ENCODE peak calls at places on chromosomes 6 and 20, in eight cellular contexts. R is Panc1, A is lower lobe of right lung, Y is OCI-LY7, N is AG04450, Q is tibial artery, F is colonic mucosa, G is body of pancreas. L is an unnamed sample.

GRCh38 chr6:43228951-43229802 is at the start of gene DNPH1:
- DNase-seq in R (no peak), G (peak), N (no peak), Q (peak), F (peak), Y (peak), A (peak), L (peak)

GRCh38 chr6:30615958-30616810 is 859 bp downstream of the PPP1R10 start:
- DNase-seq in Y (peak), G (no peak), A (no peak), F (no peak), Q (no peak), R (no peak), N (no peak), L (no peak)

GRCh38 chr6:38034269-38034914 is 214.9 kb downstream of the ZFAND3 start:
- DNase-seq in Y (peak), F (no peak), Q (no peak), G (no peak), A (no peak), N (peak), R (no peak), L (no peak)

GRCh38 chr6:4645713-4646356 is 130.4 kb upstream of the CDYL start:
- DNase-seq in R (no peak), F (no peak), Q (no peak), A (no peak), G (no peak), N (no peak), Y (no peak), L (no peak)

GRCh38 chr6:85417336-85417735 is 32.5 kb upstream of the NT5E start:
- DNase-seq in G (no peak), N (no peak), Y (no peak), Q (no peak), R (no peak), A (no peak), F (no peak), L (no peak)

GRCh38 chr6:5778317-5778857 is 228.3 kb downstream of the NRN1 start:
- DNase-seq in G (no peak), Y (peak), R (no peak), N (no peak), Q (no peak), F (no peak), A (no peak), L (no peak)

GRCh38 chr6:106360989-106361430 is 493 bp downstream of the CRYBG1 start:
- DNase-seq in G (peak), Q (no peak), A (peak), R (no peak), N (no peak), F (peak), Y (no peak), L (peak)

GRCh38 chr6:46042355-46042999 is 26.8 kb upstream of the CLIC5 start:
- DNase-seq in Y (peak), R (no peak), G (no peak), A (no peak), F (peak), N (no peak), Q (no peak), L (peak)

GRCh38 chr6:142833054-142833453 is 111.9 kb downstream of the HIVEP2 start:
- DNase-seq in A (no peak), Q (peak), R (peak), F (no peak), G (no peak), N (peak), Y (no peak), L (peak)

GRCh38 chr6:119647309-119647708 is 297.7 kb upstream of the MAN1A1 start:
- DNase-seq in Y (no peak), A (no peak), G (no peak), N (no peak), R (no peak), F (no peak), Q (no peak), L (no peak)

GRCh38 chr20:19626896-19627295 is 131.2 kb upstream of the RIN2 start:
- DNase-seq in Q (no peak), N (no peak), Y (no peak), A (no peak), G (no peak), R (no peak), F (no peak), L (no peak)

GRCh38 chr20:37336369-37337207 is 9.4 kb upstream of the SRC start:
- DNase-seq in A (peak), R (no peak), F (no peak), Y (peak), Q (no peak), N (no peak), G (no peak), L (no peak)

GRCh38 chr6:38580030-38580429 is 59.7 kb downstream of the BTBD9 start:
- DNase-seq in N (no peak), A (no peak), F (no peak), Y (no peak), G (no peak), R (no peak), Q (no peak), L (no peak)

GRCh38 chr6:80468398-80468797 is 361.9 kb downstream of the BCKDHB start:
- DNase-seq in Y (no peak), F (no peak), G (no peak), N (no peak), Q (no peak), R (no peak), A (no peak), L (no peak)

GRCh38 chr6:135830971-135831370 is 20.5 kb upstream of the PDE7B start:
- DNase-seq in Q (no peak), Y (no peak), R (no peak), N (no peak), A (no peak), G (no peak), F (no peak), L (no peak)

GRCh38 chr6:163860194-163861081 is 445.9 kb downstream of the QKI start:
- DNase-seq in Y (no peak), Q (no peak), R (no peak), F (no peak), A (no peak), G (no peak), N (peak), L (no peak)

GRCh38 chr6:24646771-24647170 is 780 bp upstream of the KIAA0319 start:
- DNase-seq in G (no peak), R (no peak), Q (no peak), Y (no peak), A (no peak), F (no peak), N (no peak), L (peak)

GRCh38 chr20:23116301-23117089 is 30.4 kb upstream of the CD93 start:
- DNase-seq in Y (no peak), N (peak), G (no peak), Q (peak), F (no peak), A (no peak), R (no peak), L (no peak)

GRCh38 chr6:45105170-45105820 is 222.8 kb upstream of the RUNX2 start:
- DNase-seq in N (no peak), Y (no peak), Q (no peak), A (no peak), G (no peak), F (no peak), R (no peak), L (no peak)

GRCh38 chr6:162625846-162626540 is 101.6 kb downstream of the PRKN start:
- DNase-seq in F (no peak), Y (no peak), N (no peak), R (no peak), Q (no peak), A (no peak), G (no peak), L (no peak)

GRCh38 chr6:111692327-111693164 is 86.9 kb upstream of the TRAF3IP2 start:
- DNase-seq in G (peak), A (no peak), Q (no peak), Y (no peak), R (no peak), N (no peak), F (peak), L (no peak)

GRCh38 chr20:25553819-25554296 is 31.5 kb downstream of the NINL start:
- DNase-seq in Y (no peak), F (no peak), G (no peak), N (no peak), A (no peak), R (no peak), Q (no peak), L (no peak)

GRCh38 chr20:58577871-58578615 is 62.8 kb upstream of the APCDD1L start:
- DNase-seq in R (no peak), G (no peak), Q (peak), F (no peak), A (no peak), Y (no peak), N (no peak), L (no peak)

GRCh38 chr20:61899971-61900370 is 165.7 kb downstream of the TAF4 start:
- DNase-seq in Y (no peak), G (no peak), N (no peak), F (no peak), Q (no peak), A (peak), R (no peak), L (no peak)

GRCh38 chr6:70860920-70861319 is 95.9 kb downstream of the B3GAT2 start:
- DNase-seq in N (no peak), Y (no peak), A (no peak), G (no peak), F (no peak), R (no peak), Q (no peak), L (no peak)

GRCh38 chr6:141403827-141404226 is 728.9 kb upstream of the GJE1 start:
- DNase-seq in Q (peak), R (no peak), A (no peak), N (no peak), F (no peak), G (no peak), Y (no peak), L (no peak)

GRCh38 chr20:14865169-14865568 is 527.8 kb upstream of the FLRT3 start:
- DNase-seq in F (no peak), N (no peak), A (no peak), R (no peak), Q (no peak), Y (no peak), G (no peak), L (peak)

GRCh38 chr6:36099872-36100483 is 30.3 kb upstream of the MAPK13 start:
- DNase-seq in A (no peak), N (no peak), R (no peak), Q (no peak), G (no peak), Y (no peak), F (no peak), L (no peak)

GRCh38 chr6:33710296-33711121 is 991 bp downstream of the UQCC2 start:
- DNase-seq in F (no peak), A (peak), Q (no peak), N (no peak), R (no peak), Y (peak), G (no peak), L (no peak)
- H3K27ac ChIP-seq in F (peak), A (peak), Q (peak), N (no peak), R (peak), Y (peak), G (no peak), L (peak)

GRCh38 chr20:2237059-2237458 is 58.7 kb upstream of the TGM3 start:
- DNase-seq in G (peak), A (no peak), Q (peak), R (peak), F (peak), N (peak), Y (no peak), L (peak)

GRCh38 chr20:2240835-2241234 is 55.0 kb upstream of the TGM3 start:
- DNase-seq in Q (no peak), G (no peak), Y (no peak), R (no peak), F (no peak), N (no peak), A (no peak), L (no peak)

GRCh38 chr20:2234788-2235187 is 61.0 kb upstream of the TGM3 start:
- DNase-seq in R (no peak), N (no peak), A (no peak), Y (no peak), G (no peak), F (no peak), Q (no peak), L (no peak)

GRCh38 chr20:2238601-2239000 is 57.2 kb upstream of the TGM3 start:
- DNase-seq in R (no peak), Y (no peak), Q (no peak), F (no peak), A (no peak), G (no peak), N (no peak), L (no peak)

DNA sequence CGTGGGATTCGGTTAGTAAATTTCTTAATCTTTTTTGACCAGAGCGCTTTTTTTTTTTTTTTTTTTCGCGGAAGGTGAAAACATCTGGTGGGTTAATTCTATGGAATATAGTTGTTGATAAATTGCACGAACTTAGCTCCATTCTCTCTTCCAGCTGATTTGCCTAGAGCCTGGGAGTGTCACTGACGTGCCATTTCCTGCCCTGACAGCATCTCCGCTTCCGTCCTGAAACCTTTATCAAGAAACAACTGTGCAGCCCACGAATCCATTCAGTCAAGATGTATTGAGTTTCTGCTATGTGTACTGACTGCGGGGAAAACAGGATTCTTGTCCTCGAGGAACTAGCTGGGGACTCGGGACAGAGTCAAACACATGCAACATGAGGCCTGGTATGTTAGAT is 59.5 kb upstream of the TGM3 start:
- DNase-seq in A (no peak), R (no peak), Q (no peak), Y (no peak), N (no peak), G (no peak), F (no peak), L (peak)
- H3K27ac ChIP-seq in A (no peak), R (no peak), Q (no peak), Y (no peak), N (peak), G (no peak), F (no peak), L (peak)

GRCh38 chr6:53426117-53426516 is 77.4 kb upstream of the ELOVL5 start:
- DNase-seq in Q (no peak), A (no peak), R (no peak), N (no peak), F (no peak), G (no peak), Y (no peak), L (no peak)

GRCh38 chr6:53428886-53429285 is 80.1 kb upstream of the ELOVL5 start:
- DNase-seq in Q (no peak), N (no peak), Y (no peak), G (no peak), A (no peak), F (no peak), R (no peak), L (no peak)

GRCh38 chr6:53424300-53424699 is 75.5 kb upstream of the ELOVL5 start:
- DNase-seq in N (no peak), A (no peak), Y (no peak), G (no peak), Q (no peak), R (no peak), F (no peak), L (no peak)

GRCh38 chr6:53424976-53425718 is 76.4 kb upstream of the ELOVL5 start:
- DNase-seq in G (no peak), Y (no peak), N (no peak), R (no peak), Q (no peak), A (no peak), F (no peak), L (no peak)

DNA sequence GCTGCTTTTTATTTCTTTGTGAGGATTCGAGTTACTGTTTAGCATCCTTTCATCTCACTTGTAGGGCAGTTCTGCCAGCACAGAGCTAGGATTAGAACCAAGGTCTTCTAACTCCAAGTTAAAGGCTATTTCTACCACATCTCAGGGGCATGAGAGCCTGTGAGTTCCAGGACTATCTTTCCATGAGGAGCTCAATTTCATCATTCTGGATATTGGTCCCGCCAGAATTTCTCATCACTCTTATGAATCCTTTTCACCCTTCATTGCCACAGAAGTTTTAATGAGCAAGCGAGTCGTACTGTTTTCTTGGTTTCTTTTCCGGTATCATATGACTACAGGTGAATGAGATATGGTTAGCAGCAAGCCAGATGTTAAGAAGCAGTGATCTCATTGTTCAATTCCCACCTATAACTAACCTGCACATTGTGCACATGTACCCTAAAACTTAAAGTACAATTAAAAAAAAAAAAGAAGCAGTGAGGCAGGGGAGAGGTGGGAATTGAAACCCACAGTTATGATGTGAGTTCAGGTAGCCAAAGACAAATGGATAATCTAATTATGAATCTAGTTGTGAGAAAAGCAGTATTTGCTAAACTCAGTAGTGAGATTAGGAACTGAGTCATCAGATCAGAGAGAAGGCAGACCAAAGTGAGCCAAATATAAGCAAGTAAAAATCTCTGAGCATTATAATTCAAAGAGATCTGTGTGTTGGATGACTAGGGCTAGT is 78.0 kb upstream of the ELOVL5 start:
- DNase-seq in G (no peak), Y (no peak), Q (no peak), R (no peak), F (no peak), A (no peak), N (no peak), L (no peak)
- H3K27ac ChIP-seq in G (no peak), Y (no peak), Q (no peak), R (no peak), F (no peak), A (no peak), N (no peak), L (no peak)

DNA sequence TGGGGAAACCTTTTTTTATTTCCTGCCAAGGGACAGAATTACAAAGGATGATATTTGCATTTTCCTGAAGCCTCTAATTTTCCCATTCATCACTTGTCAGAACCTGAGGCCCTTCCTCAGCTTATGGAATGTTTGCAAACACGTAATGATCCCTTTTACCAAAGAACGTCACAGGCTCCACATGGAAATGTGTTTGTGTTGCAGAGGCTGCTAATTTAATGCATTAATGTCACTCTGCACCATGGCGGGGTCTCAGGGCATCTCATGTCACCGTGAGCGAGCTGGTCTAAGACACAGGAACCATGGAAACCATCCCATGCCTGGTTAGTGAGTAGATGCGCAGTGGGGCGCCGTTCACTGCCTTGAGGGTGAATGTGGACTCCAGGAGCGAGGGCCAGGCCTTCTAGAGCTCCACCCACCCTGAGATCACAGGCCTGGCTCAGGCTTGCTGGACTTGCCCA is 186.1 kb upstream of the SULF2 start:
- DNase-seq in A (no peak), G (no peak), F (no peak), Y (no peak), N (no peak), R (no peak), Q (no peak), L (no peak)
- H3K27ac ChIP-seq in A (no peak), G (no peak), F (no peak), Y (no peak), N (no peak), R (no peak), Q (no peak), L (peak)

GRCh38 chr6:14874975-14875677 is 370.7 kb upstream of the JARID2 start:
- DNase-seq in N (no peak), G (no peak), A (no peak), F (no peak), R (no peak), Y (no peak), Q (no peak), L (no peak)
- H3K27ac ChIP-seq in N (no peak), G (no peak), A (no peak), F (no peak), R (no peak), Y (no peak), Q (no peak), L (no peak)